ENCODE peak calls at places on chromosomes 12 and 14, in seven cellular contexts. One of them, this sample, is unnamed.

GRCh38 chr12:116299064-116299463 is 21.6 kb upstream of the MED13L start:
- DNase-seq in Peyer's patch: no peak
- DNase-seq in GM06990: no peak
- DNase-seq in dorsolateral prefrontal cortex: no peak
- DNase-seq in GM23338: peak
- DNase-seq in mammary epithelial cell: no peak
- DNase-seq in astrocyte: no peak
- DNase-seq in this sample: no peak

GRCh38 chr14:23041729-23042128 is 283 bp upstream of the PSMB11 start:
- DNase-seq in Peyer's patch: no peak
- DNase-seq in GM06990: no peak
- DNase-seq in dorsolateral prefrontal cortex: no peak
- DNase-seq in GM23338: no peak
- DNase-seq in mammary epithelial cell: no peak
- DNase-seq in astrocyte: no peak
- DNase-seq in this sample: no peak

GRCh38 chr12:53995311-53996187 is 4.4 kb upstream of the HOXC9 start:
- DNase-seq in Peyer's patch: peak
- DNase-seq in GM06990: no peak
- DNase-seq in dorsolateral prefrontal cortex: no peak
- DNase-seq in GM23338: peak
- DNase-seq in mammary epithelial cell: peak
- DNase-seq in astrocyte: no peak
- DNase-seq in this sample: no peak

GRCh38 chr14:22536853-22537338 is 52.1 kb downstream of the DAD1 start:
- DNase-seq in Peyer's patch: peak
- DNase-seq in GM06990: peak
- DNase-seq in dorsolateral prefrontal cortex: peak
- DNase-seq in GM23338: no peak
- DNase-seq in mammary epithelial cell: peak
- DNase-seq in astrocyte: peak
- DNase-seq in this sample: peak

GRCh38 chr12:31876568-31877424 is 82.4 kb upstream of the RESF1 start:
- DNase-seq in Peyer's patch: peak
- DNase-seq in GM06990: no peak
- DNase-seq in dorsolateral prefrontal cortex: no peak
- DNase-seq in GM23338: no peak
- DNase-seq in mammary epithelial cell: no peak
- DNase-seq in astrocyte: no peak
- DNase-seq in this sample: no peak

GRCh38 chr14:103808403-103809001 is 38.9 kb downstream of the PPP1R13B start:
- DNase-seq in Peyer's patch: peak
- DNase-seq in GM06990: no peak
- DNase-seq in dorsolateral prefrontal cortex: peak
- DNase-seq in GM23338: peak
- DNase-seq in mammary epithelial cell: peak
- DNase-seq in astrocyte: peak
- DNase-seq in this sample: peak

GRCh38 chr12:13377698-13378097 is 181.2 kb downstream of the EMP1 start:
- DNase-seq in Peyer's patch: no peak
- DNase-seq in GM06990: no peak
- DNase-seq in dorsolateral prefrontal cortex: no peak
- DNase-seq in GM23338: no peak
- DNase-seq in mammary epithelial cell: no peak
- DNase-seq in astrocyte: no peak
- DNase-seq in this sample: no peak

GRCh38 chr12:7806863-7807487 is 17.8 kb downstream of the NANOG start:
- DNase-seq in Peyer's patch: peak
- DNase-seq in GM06990: no peak
- DNase-seq in dorsolateral prefrontal cortex: peak
- DNase-seq in GM23338: peak
- DNase-seq in mammary epithelial cell: peak
- DNase-seq in astrocyte: peak
- DNase-seq in this sample: peak

GRCh38 chr14:53881161-53881846 is 75.3 kb downstream of the BMP4 start:
- DNase-seq in Peyer's patch: no peak
- DNase-seq in GM06990: peak
- DNase-seq in dorsolateral prefrontal cortex: no peak
- DNase-seq in GM23338: no peak
- DNase-seq in mammary epithelial cell: no peak
- DNase-seq in astrocyte: peak
- DNase-seq in this sample: no peak

GRCh38 chr14:77508249-77508648 is 9.6 kb upstream of the ISM2 start:
- DNase-seq in Peyer's patch: no peak
- DNase-seq in GM06990: no peak
- DNase-seq in dorsolateral prefrontal cortex: no peak
- DNase-seq in GM23338: no peak
- DNase-seq in mammary epithelial cell: peak
- DNase-seq in astrocyte: peak
- DNase-seq in this sample: no peak

GRCh38 chr14:34496679-34497513 is 34.9 kb upstream of the SPTSSA start:
- DNase-seq in Peyer's patch: peak
- DNase-seq in GM06990: no peak
- DNase-seq in dorsolateral prefrontal cortex: peak
- DNase-seq in GM23338: peak
- DNase-seq in mammary epithelial cell: peak
- DNase-seq in astrocyte: peak
- DNase-seq in this sample: peak

GRCh38 chr12:92059976-92060375 is 85.7 kb downstream of the BTG1 start:
- DNase-seq in Peyer's patch: no peak
- DNase-seq in GM06990: no peak
- DNase-seq in dorsolateral prefrontal cortex: no peak
- DNase-seq in GM23338: no peak
- DNase-seq in mammary epithelial cell: peak
- DNase-seq in astrocyte: peak
- DNase-seq in this sample: no peak

GRCh38 chr12:74537126-74537706 is 419 bp upstream of the ATXN7L3B start:
- DNase-seq in Peyer's patch: no peak
- DNase-seq in GM06990: no peak
- DNase-seq in dorsolateral prefrontal cortex: no peak
- DNase-seq in GM23338: peak
- DNase-seq in mammary epithelial cell: peak
- DNase-seq in astrocyte: peak
- DNase-seq in this sample: no peak

GRCh38 chr14:34179723-34180122 is 228.8 kb upstream of the EGLN3 start:
- DNase-seq in Peyer's patch: no peak
- DNase-seq in GM06990: no peak
- DNase-seq in dorsolateral prefrontal cortex: no peak
- DNase-seq in GM23338: no peak
- DNase-seq in mammary epithelial cell: no peak
- DNase-seq in astrocyte: no peak
- DNase-seq in this sample: no peak

GRCh38 chr12:104656921-104657320 is 200.2 kb downstream of the CHST11 start:
- DNase-seq in Peyer's patch: no peak
- DNase-seq in GM06990: no peak
- DNase-seq in dorsolateral prefrontal cortex: no peak
- DNase-seq in GM23338: no peak
- DNase-seq in mammary epithelial cell: no peak
- DNase-seq in astrocyte: no peak
- DNase-seq in this sample: no peak

GRCh38 chr14:20706657-20707355 is 18.2 kb downstream of the ANG start:
- DNase-seq in Peyer's patch: no peak
- DNase-seq in GM06990: no peak
- DNase-seq in dorsolateral prefrontal cortex: no peak
- DNase-seq in GM23338: peak
- DNase-seq in mammary epithelial cell: no peak
- DNase-seq in astrocyte: no peak
- DNase-seq in this sample: no peak

GRCh38 chr14:20711275-20712069 is 22.9 kb downstream of the ANG start:
- DNase-seq in Peyer's patch: no peak
- DNase-seq in GM06990: no peak
- DNase-seq in dorsolateral prefrontal cortex: no peak
- DNase-seq in GM23338: no peak
- DNase-seq in mammary epithelial cell: no peak
- DNase-seq in astrocyte: no peak
- DNase-seq in this sample: no peak

GRCh38 chr14:20712900-20713299 is 24.3 kb downstream of the ANG start:
- DNase-seq in Peyer's patch: no peak
- DNase-seq in GM06990: no peak
- DNase-seq in dorsolateral prefrontal cortex: no peak
- DNase-seq in GM23338: no peak
- DNase-seq in mammary epithelial cell: peak
- DNase-seq in astrocyte: no peak
- DNase-seq in this sample: no peak

GRCh38 chr14:20707622-20708021 is 19.1 kb downstream of the ANG start:
- DNase-seq in Peyer's patch: no peak
- DNase-seq in GM06990: no peak
- DNase-seq in dorsolateral prefrontal cortex: no peak
- DNase-seq in GM23338: no peak
- DNase-seq in mammary epithelial cell: peak
- DNase-seq in astrocyte: peak
- DNase-seq in this sample: peak
- H3K4me3 ChIP-seq in Peyer's patch: no peak
- H3K4me3 ChIP-seq in GM06990: no peak
- H3K4me3 ChIP-seq in dorsolateral prefrontal cortex: no peak
- H3K4me3 ChIP-seq in GM23338: no peak
- H3K4me3 ChIP-seq in mammary epithelial cell: no peak
- H3K4me3 ChIP-seq in astrocyte: no peak
- H3K4me3 ChIP-seq in this sample: no peak

GRCh38 chr14:96094211-96094610 is 55.0 kb downstream of the C14orf132 start:
- DNase-seq in Peyer's patch: no peak
- DNase-seq in GM06990: no peak
- DNase-seq in dorsolateral prefrontal cortex: no peak
- DNase-seq in GM23338: no peak
- DNase-seq in mammary epithelial cell: no peak
- DNase-seq in astrocyte: no peak
- DNase-seq in this sample: no peak

GRCh38 chr14:96095058-96095457 is 55.9 kb downstream of the C14orf132 start:
- DNase-seq in Peyer's patch: peak
- DNase-seq in GM06990: no peak
- DNase-seq in dorsolateral prefrontal cortex: no peak
- DNase-seq in GM23338: no peak
- DNase-seq in mammary epithelial cell: no peak
- DNase-seq in astrocyte: no peak
- DNase-seq in this sample: no peak

GRCh38 chr14:96096639-96097610 is 57.8 kb downstream of the C14orf132 start:
- DNase-seq in Peyer's patch: peak
- DNase-seq in GM06990: no peak
- DNase-seq in dorsolateral prefrontal cortex: no peak
- DNase-seq in GM23338: no peak
- DNase-seq in mammary epithelial cell: no peak
- DNase-seq in astrocyte: no peak
- DNase-seq in this sample: no peak

GRCh38 chr14:96094656-96095055 is 55.5 kb downstream of the C14orf132 start:
- DNase-seq in Peyer's patch: peak
- DNase-seq in GM06990: no peak
- DNase-seq in dorsolateral prefrontal cortex: no peak
- DNase-seq in GM23338: no peak
- DNase-seq in mammary epithelial cell: no peak
- DNase-seq in astrocyte: no peak
- DNase-seq in this sample: no peak

GRCh38 chr14:96095581-96096476 is 56.7 kb downstream of the C14orf132 start:
- DNase-seq in Peyer's patch: peak
- DNase-seq in GM06990: no peak
- DNase-seq in dorsolateral prefrontal cortex: no peak
- DNase-seq in GM23338: peak
- DNase-seq in mammary epithelial cell: peak
- DNase-seq in astrocyte: peak
- DNase-seq in this sample: peak
- TF ChIP-seq CTCF in Peyer's patch: no peak
- TF ChIP-seq CTCF in GM06990: no peak
- TF ChIP-seq CTCF in dorsolateral prefrontal cortex: no peak
- TF ChIP-seq CTCF in GM23338: no peak
- TF ChIP-seq CTCF in mammary epithelial cell: no peak
- TF ChIP-seq CTCF in astrocyte: no peak
- TF ChIP-seq CTCF in this sample: no peak

GRCh38 chr12:65596514-65597010 is 227.7 kb upstream of the HMGA2 start:
- DNase-seq in Peyer's patch: no peak
- DNase-seq in GM06990: no peak
- DNase-seq in dorsolateral prefrontal cortex: no peak
- DNase-seq in GM23338: no peak
- DNase-seq in mammary epithelial cell: peak
- DNase-seq in astrocyte: no peak
- DNase-seq in this sample: no peak

GRCh38 chr12:65594373-65594772 is 229.9 kb upstream of the HMGA2 start:
- DNase-seq in Peyer's patch: no peak
- DNase-seq in GM06990: no peak
- DNase-seq in dorsolateral prefrontal cortex: no peak
- DNase-seq in GM23338: peak
- DNase-seq in mammary epithelial cell: no peak
- DNase-seq in astrocyte: no peak
- DNase-seq in this sample: no peak

GRCh38 chr12:65595016-65595560 is 229.2 kb upstream of the HMGA2 start:
- DNase-seq in Peyer's patch: no peak
- DNase-seq in GM06990: no peak
- DNase-seq in dorsolateral prefrontal cortex: no peak
- DNase-seq in GM23338: peak
- DNase-seq in mammary epithelial cell: no peak
- DNase-seq in astrocyte: no peak
- DNase-seq in this sample: no peak

GRCh38 chr12:65598688-65599087 is 225.6 kb upstream of the HMGA2 start:
- DNase-seq in Peyer's patch: no peak
- DNase-seq in GM06990: no peak
- DNase-seq in dorsolateral prefrontal cortex: no peak
- DNase-seq in GM23338: peak
- DNase-seq in mammary epithelial cell: no peak
- DNase-seq in astrocyte: no peak
- DNase-seq in this sample: no peak

DNA sequence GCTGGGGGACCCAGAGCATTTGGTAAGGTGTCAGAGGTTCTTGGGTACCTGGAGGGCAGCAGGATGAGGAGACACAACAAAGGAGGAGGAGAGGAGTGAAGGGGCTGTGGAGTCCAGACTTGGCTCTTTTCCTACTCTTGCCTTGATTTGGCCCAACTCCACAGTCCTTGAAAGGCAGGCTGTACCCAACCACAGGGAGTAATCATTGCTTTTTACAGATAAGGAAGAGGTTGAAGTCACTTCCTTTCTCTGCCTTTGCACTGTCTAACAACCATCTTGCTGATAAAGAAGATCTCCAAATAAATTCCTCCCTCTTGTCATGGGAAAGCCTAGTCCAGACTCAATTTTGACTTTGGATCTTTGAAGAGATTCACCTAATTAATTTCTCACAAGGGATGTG is 226.8 kb upstream of the HMGA2 start:
- DNase-seq in Peyer's patch: no peak
- DNase-seq in GM06990: no peak
- DNase-seq in dorsolateral prefrontal cortex: no peak
- DNase-seq in GM23338: no peak
- DNase-seq in mammary epithelial cell: peak
- DNase-seq in astrocyte: peak
- DNase-seq in this sample: no peak
- H3K4me3 ChIP-seq in Peyer's patch: no peak
- H3K4me3 ChIP-seq in GM06990: no peak
- H3K4me3 ChIP-seq in dorsolateral prefrontal cortex: no peak
- H3K4me3 ChIP-seq in GM23338: no peak
- H3K4me3 ChIP-seq in mammary epithelial cell: no peak
- H3K4me3 ChIP-seq in astrocyte: no peak
- H3K4me3 ChIP-seq in this sample: no peak

GRCh38 chr12:100332852-100333251 is 24.0 kb upstream of the SLC17A8 start:
- DNase-seq in Peyer's patch: no peak
- DNase-seq in GM06990: no peak
- DNase-seq in dorsolateral prefrontal cortex: no peak
- DNase-seq in GM23338: no peak
- DNase-seq in mammary epithelial cell: no peak
- DNase-seq in astrocyte: no peak
- DNase-seq in this sample: no peak
- TF ChIP-seq CTCF in Peyer's patch: no peak
- TF ChIP-seq CTCF in GM06990: no peak
- TF ChIP-seq CTCF in dorsolateral prefrontal cortex: no peak
- TF ChIP-seq CTCF in GM23338: no peak
- TF ChIP-seq CTCF in mammary epithelial cell: no peak
- TF ChIP-seq CTCF in astrocyte: no peak
- TF ChIP-seq CTCF in this sample: no peak

This sample was measured in lung.